ENCODE peak calls at places on chromosomes 12 and 14, in ten cellular contexts. One of them, this sample, is unnamed.
A peak's percentile ranks its signal among the peaks of the same experiment; 100 is the strongest.

GRCh38 chr14:25431211-25432076 is 381.5 kb upstream of the STXBP6 start:
- DNase-seq in A549: peak; percentile 50
- DNase-seq in tibial artery: no peak
- DNase-seq in fibroblast of villous mesenchyme: peak; percentile 1
- DNase-seq in fibroblast of lung: no peak
- DNase-seq in prostate gland: peak; percentile 53
- DNase-seq in Peyer's patch: no peak
- DNase-seq in AG04450: no peak
- DNase-seq in kidney epithelial cell: no peak
- DNase-seq in RWPE2: no peak
- DNase-seq in this sample: peak; percentile 61

GRCh38 chr12:118292836-118293235 is 79.9 kb downstream of the TAOK3 start:
- DNase-seq in A549: no peak
- DNase-seq in Peyer's patch: no peak
- DNase-seq in AG04450: no peak
- DNase-seq in tibial artery: no peak
- DNase-seq in kidney epithelial cell: no peak
- DNase-seq in RWPE2: no peak
- DNase-seq in fibroblast of lung: no peak
- DNase-seq in fibroblast of villous mesenchyme: no peak
- DNase-seq in prostate gland: no peak
- DNase-seq in this sample: no peak

GRCh38 chr12:94145231-94145979 is 3.0 kb upstream of the PLXNC1 start:
- DNase-seq in A549: peak; percentile 42
- DNase-seq in RWPE2: no peak
- DNase-seq in fibroblast of villous mesenchyme: peak; percentile 60
- DNase-seq in kidney epithelial cell: no peak
- DNase-seq in tibial artery: no peak
- DNase-seq in fibroblast of lung: peak; percentile 80
- DNase-seq in prostate gland: no peak
- DNase-seq in AG04450: no peak
- DNase-seq in Peyer's patch: no peak
- DNase-seq in this sample: no peak

GRCh38 chr14:68813318-68813838 is 20.5 kb upstream of the ZFP36L1 start:
- DNase-seq in fibroblast of lung: no peak
- DNase-seq in AG04450: no peak
- DNase-seq in RWPE2: peak; percentile 50
- DNase-seq in fibroblast of villous mesenchyme: no peak
- DNase-seq in kidney epithelial cell: no peak
- DNase-seq in tibial artery: no peak
- DNase-seq in Peyer's patch: peak; percentile 16
- DNase-seq in prostate gland: no peak
- DNase-seq in A549: no peak
- DNase-seq in this sample: no peak

GRCh38 chr12:34257093-34257492 is 234.8 kb downstream of the ALG10 start:
- DNase-seq in fibroblast of lung: no peak
- DNase-seq in Peyer's patch: no peak
- DNase-seq in RWPE2: no peak
- DNase-seq in fibroblast of villous mesenchyme: no peak
- DNase-seq in prostate gland: no peak
- DNase-seq in AG04450: no peak
- DNase-seq in kidney epithelial cell: no peak
- DNase-seq in A549: no peak
- DNase-seq in tibial artery: no peak
- DNase-seq in this sample: no peak

GRCh38 chr14:31988237-31988636 is 88.9 kb upstream of the ARHGAP5 start:
- DNase-seq in Peyer's patch: no peak
- DNase-seq in prostate gland: no peak
- DNase-seq in kidney epithelial cell: no peak
- DNase-seq in fibroblast of lung: no peak
- DNase-seq in A549: no peak
- DNase-seq in AG04450: no peak
- DNase-seq in RWPE2: no peak
- DNase-seq in tibial artery: no peak
- DNase-seq in fibroblast of villous mesenchyme: peak; percentile 40
- DNase-seq in this sample: no peak

GRCh38 chr12:124391340-124392261 is 96.7 kb downstream of the RFLNA start:
- DNase-seq in fibroblast of villous mesenchyme: peak; percentile 65
- DNase-seq in fibroblast of lung: no peak
- DNase-seq in tibial artery: peak; percentile 87
- DNase-seq in kidney epithelial cell: no peak
- DNase-seq in Peyer's patch: peak; percentile 91
- DNase-seq in prostate gland: no peak
- DNase-seq in A549: peak; percentile 64
- DNase-seq in RWPE2: peak; percentile 89
- DNase-seq in AG04450: no peak
- DNase-seq in this sample: no peak

GRCh38 chr12:99454539-99455172 is 192.9 kb upstream of the GARIN6 start:
- DNase-seq in kidney epithelial cell: no peak
- DNase-seq in fibroblast of villous mesenchyme: no peak
- DNase-seq in AG04450: no peak
- DNase-seq in tibial artery: no peak
- DNase-seq in RWPE2: no peak
- DNase-seq in Peyer's patch: no peak
- DNase-seq in A549: peak; percentile 6
- DNase-seq in fibroblast of lung: no peak
- DNase-seq in prostate gland: no peak
- DNase-seq in this sample: no peak

GRCh38 chr12:30877110-30877875 is 49.3 kb upstream of the TSPAN11 start:
- DNase-seq in RWPE2: no peak
- DNase-seq in fibroblast of villous mesenchyme: no peak
- DNase-seq in A549: no peak
- DNase-seq in tibial artery: no peak
- DNase-seq in Peyer's patch: no peak
- DNase-seq in prostate gland: peak; percentile 11
- DNase-seq in fibroblast of lung: no peak
- DNase-seq in AG04450: no peak
- DNase-seq in kidney epithelial cell: no peak
- DNase-seq in this sample: no peak

GRCh38 chr12:92570056-92570753 is 132.6 kb upstream of the PLEKHG7 start:
- DNase-seq in tibial artery: no peak
- DNase-seq in AG04450: peak; percentile 77
- DNase-seq in fibroblast of villous mesenchyme: peak; percentile 89
- DNase-seq in Peyer's patch: peak; percentile 70
- DNase-seq in kidney epithelial cell: no peak
- DNase-seq in prostate gland: peak; percentile 79
- DNase-seq in RWPE2: no peak
- DNase-seq in A549: peak; percentile 88
- DNase-seq in fibroblast of lung: peak; percentile 92
- DNase-seq in this sample: peak; percentile 66

GRCh38 chr12:11853126-11853525 is 203.7 kb downstream of the ETV6 start:
- DNase-seq in tibial artery: no peak
- DNase-seq in A549: no peak
- DNase-seq in kidney epithelial cell: no peak
- DNase-seq in RWPE2: no peak
- DNase-seq in Peyer's patch: no peak
- DNase-seq in fibroblast of villous mesenchyme: no peak
- DNase-seq in fibroblast of lung: no peak
- DNase-seq in AG04450: no peak
- DNase-seq in prostate gland: no peak
- DNase-seq in this sample: no peak

GRCh38 chr12:131459666-131460365 is 251.1 kb upstream of the SFSWAP start:
- DNase-seq in prostate gland: no peak
- DNase-seq in fibroblast of villous mesenchyme: no peak
- DNase-seq in fibroblast of lung: no peak
- DNase-seq in Peyer's patch: no peak
- DNase-seq in tibial artery: no peak
- DNase-seq in AG04450: no peak
- DNase-seq in A549: no peak
- DNase-seq in kidney epithelial cell: no peak
- DNase-seq in RWPE2: no peak
- DNase-seq in this sample: no peak

GRCh38 chr14:22773162-22774010 is 6.9 kb downstream of the OXA1L start:
- DNase-seq in RWPE2: no peak
- DNase-seq in kidney epithelial cell: no peak
- DNase-seq in A549: no peak
- DNase-seq in tibial artery: no peak
- DNase-seq in prostate gland: no peak
- DNase-seq in Peyer's patch: no peak
- DNase-seq in fibroblast of lung: no peak
- DNase-seq in fibroblast of villous mesenchyme: no peak
- DNase-seq in AG04450: no peak
- DNase-seq in this sample: no peak

GRCh38 chr12:108980831-108981618 is 39.8 kb downstream of the SVOP start:
- DNase-seq in fibroblast of lung: no peak
- DNase-seq in A549: no peak
- DNase-seq in Peyer's patch: no peak
- DNase-seq in RWPE2: no peak
- DNase-seq in fibroblast of villous mesenchyme: no peak
- DNase-seq in prostate gland: no peak
- DNase-seq in kidney epithelial cell: no peak
- DNase-seq in AG04450: no peak
- DNase-seq in tibial artery: no peak
- DNase-seq in this sample: no peak

GRCh38 chr14:38127784-38128183 is 79.9 kb upstream of the SSTR1 start:
- DNase-seq in AG04450: no peak
- DNase-seq in prostate gland: no peak
- DNase-seq in fibroblast of villous mesenchyme: peak; percentile 66
- DNase-seq in kidney epithelial cell: no peak
- DNase-seq in tibial artery: no peak
- DNase-seq in fibroblast of lung: peak; percentile 30
- DNase-seq in A549: no peak
- DNase-seq in RWPE2: no peak
- DNase-seq in Peyer's patch: no peak
- DNase-seq in this sample: no peak

GRCh38 chr12:116880817-116881324 is 370 bp downstream of the HRK start:
- DNase-seq in A549: peak; percentile 76
- DNase-seq in AG04450: no peak
- DNase-seq in kidney epithelial cell: no peak
- DNase-seq in fibroblast of lung: peak; percentile 18
- DNase-seq in fibroblast of villous mesenchyme: peak; percentile 29
- DNase-seq in tibial artery: no peak
- DNase-seq in Peyer's patch: peak; percentile 33
- DNase-seq in prostate gland: no peak
- DNase-seq in RWPE2: no peak
- DNase-seq in this sample: no peak
- TF ChIP-seq CTCF in A549: peak; percentile 35
- TF ChIP-seq CTCF in AG04450: no peak
- TF ChIP-seq CTCF in kidney epithelial cell: no peak
- TF ChIP-seq CTCF in fibroblast of lung: no peak
- TF ChIP-seq CTCF in fibroblast of villous mesenchyme: no peak
- TF ChIP-seq CTCF in tibial artery: no peak
- TF ChIP-seq CTCF in Peyer's patch: no peak
- TF ChIP-seq CTCF in prostate gland: no peak
- TF ChIP-seq CTCF in RWPE2: peak; percentile 32
- TF ChIP-seq CTCF in this sample: peak; percentile 42

DNA sequence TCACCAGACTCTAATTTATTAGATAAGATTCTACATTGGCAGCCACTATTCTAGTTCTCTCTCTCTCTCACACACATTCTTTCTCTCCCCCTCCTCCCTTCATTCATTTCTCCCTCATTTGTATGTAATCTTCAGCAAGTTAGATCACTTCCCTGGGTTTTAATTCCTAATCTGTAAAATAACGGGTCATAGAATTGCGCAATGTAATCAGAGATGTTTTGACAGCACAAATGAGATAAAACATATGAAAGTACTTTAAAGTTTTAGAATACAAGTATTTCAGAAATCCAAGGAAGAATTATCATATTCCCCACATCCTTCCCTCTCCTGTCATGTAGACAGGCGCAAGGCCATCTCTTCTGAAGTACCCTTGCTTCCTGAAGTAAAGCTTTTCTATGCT is 21.7 kb downstream of the STYK1 start:
- DNase-seq in A549: no peak
- DNase-seq in kidney epithelial cell: no peak
- DNase-seq in RWPE2: no peak
- DNase-seq in fibroblast of villous mesenchyme: peak; percentile 40
- DNase-seq in tibial artery: no peak
- DNase-seq in AG04450: no peak
- DNase-seq in fibroblast of lung: peak; percentile 15
- DNase-seq in prostate gland: no peak
- DNase-seq in Peyer's patch: no peak
- DNase-seq in this sample: no peak
- H3K4me3 ChIP-seq in A549: no peak overlapping the region
- H3K4me3 ChIP-seq in kidney epithelial cell: no peak overlapping the region
- H3K4me3 ChIP-seq in RWPE2: no peak overlapping the region
- H3K4me3 ChIP-seq in fibroblast of villous mesenchyme: no peak overlapping the region
- H3K4me3 ChIP-seq in tibial artery: no peak overlapping the region
- H3K4me3 ChIP-seq in AG04450: no peak overlapping the region
- H3K4me3 ChIP-seq in fibroblast of lung: no peak overlapping the region
- H3K4me3 ChIP-seq in prostate gland: no peak overlapping the region
- H3K4me3 ChIP-seq in Peyer's patch: no peak overlapping the region
- H3K4me3 ChIP-seq in this sample: no peak overlapping the region

GRCh38 chr12:103331643-103332042 is 164.1 kb downstream of the C12orf42 start:
- DNase-seq in prostate gland: no peak
- DNase-seq in AG04450: no peak
- DNase-seq in kidney epithelial cell: no peak
- DNase-seq in Peyer's patch: no peak
- DNase-seq in A549: no peak
- DNase-seq in fibroblast of lung: no peak
- DNase-seq in tibial artery: no peak
- DNase-seq in RWPE2: no peak
- DNase-seq in fibroblast of villous mesenchyme: no peak
- DNase-seq in this sample: no peak

GRCh38 chr12:103327676-103328075 is 168.1 kb downstream of the C12orf42 start:
- DNase-seq in kidney epithelial cell: no peak
- DNase-seq in Peyer's patch: no peak
- DNase-seq in tibial artery: no peak
- DNase-seq in fibroblast of villous mesenchyme: no peak
- DNase-seq in fibroblast of lung: no peak
- DNase-seq in AG04450: no peak
- DNase-seq in A549: no peak
- DNase-seq in RWPE2: no peak
- DNase-seq in prostate gland: no peak
- DNase-seq in this sample: no peak

GRCh38 chr12:103330672-103331071 is 165.1 kb downstream of the C12orf42 start:
- DNase-seq in AG04450: no peak
- DNase-seq in prostate gland: no peak
- DNase-seq in tibial artery: no peak
- DNase-seq in A549: no peak
- DNase-seq in fibroblast of lung: no peak
- DNase-seq in Peyer's patch: no peak
- DNase-seq in RWPE2: no peak
- DNase-seq in fibroblast of villous mesenchyme: no peak
- DNase-seq in kidney epithelial cell: no peak
- DNase-seq in this sample: no peak

DNA sequence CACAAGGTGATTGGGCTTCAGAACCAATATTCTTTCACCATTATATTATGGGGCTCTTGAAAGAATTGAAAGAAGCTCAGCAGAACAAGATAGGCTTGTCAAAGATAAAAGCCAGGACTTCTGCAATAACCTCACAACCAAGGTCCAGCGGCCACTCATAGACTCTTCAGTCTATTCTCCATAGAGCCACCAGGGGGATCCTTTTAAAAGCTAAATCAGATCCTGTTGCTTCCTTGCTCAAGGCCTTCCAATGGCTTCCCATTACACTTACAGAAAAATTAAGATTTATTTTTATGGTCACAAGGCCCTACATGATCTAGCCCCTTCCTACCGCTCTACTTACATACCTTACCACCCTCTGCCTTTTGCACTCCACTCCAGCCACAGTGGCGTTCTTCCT is 169.6 kb downstream of the C12orf42 start:
- DNase-seq in prostate gland: no peak
- DNase-seq in fibroblast of lung: no peak
- DNase-seq in AG04450: no peak
- DNase-seq in RWPE2: no peak
- DNase-seq in tibial artery: no peak
- DNase-seq in fibroblast of villous mesenchyme: no peak
- DNase-seq in Peyer's patch: no peak
- DNase-seq in A549: peak; percentile 39
- DNase-seq in kidney epithelial cell: no peak
- DNase-seq in this sample: peak; percentile 10
- TF ChIP-seq CTCF in prostate gland: peak; percentile 40
- TF ChIP-seq CTCF in fibroblast of lung: no peak
- TF ChIP-seq CTCF in AG04450: no peak
- TF ChIP-seq CTCF in RWPE2: peak; percentile 24
- TF ChIP-seq CTCF in tibial artery: no peak
- TF ChIP-seq CTCF in fibroblast of villous mesenchyme: no peak
- TF ChIP-seq CTCF in Peyer's patch: no peak
- TF ChIP-seq CTCF in A549: peak; percentile 13
- TF ChIP-seq CTCF in kidney epithelial cell: peak; percentile 25
- TF ChIP-seq CTCF in this sample: peak; percentile 42

GRCh38 chr12:51821423-51822260 is 26.9 kb downstream of the FIGNL2 start:
- DNase-seq in fibroblast of lung: no peak
- DNase-seq in AG04450: no peak
- DNase-seq in A549: no peak
- DNase-seq in fibroblast of villous mesenchyme: no peak
- DNase-seq in kidney epithelial cell: no peak
- DNase-seq in prostate gland: no peak
- DNase-seq in RWPE2: no peak
- DNase-seq in Peyer's patch: no peak
- DNase-seq in tibial artery: no peak
- DNase-seq in this sample: no peak
- H3K4me3 ChIP-seq in fibroblast of lung: peak overlapping the region; percentile 69
- H3K4me3 ChIP-seq in AG04450: peak overlapping the region; percentile 75
- H3K4me3 ChIP-seq in A549: peak overlapping the region; percentile 94
- H3K4me3 ChIP-seq in fibroblast of villous mesenchyme: peak overlapping the region; percentile 78
- H3K4me3 ChIP-seq in kidney epithelial cell: peak overlapping the region; percentile 48
- H3K4me3 ChIP-seq in prostate gland: peak overlapping the region; percentile 46
- H3K4me3 ChIP-seq in RWPE2: peak overlapping the region; percentile 85
- H3K4me3 ChIP-seq in Peyer's patch: peak overlapping the region; percentile 51
- H3K4me3 ChIP-seq in tibial artery: peak overlapping the region; percentile 25
- H3K4me3 ChIP-seq in this sample: peak overlapping the region; percentile 39

This sample was measured in LNCaP clone FGC.